ENCODE peak calls at places on chromosomes 7 and 10, in five cellular contexts. D is HepG2, Z is upper lobe of left lung, Y is K562, O is GM12878. B is an unnamed sample.

GRCh38 chr7:42858570-42858969 is 53.3 kb downstream of the C7orf25 start:
- ATAC-seq in Y (no peak), D (no peak), Z (no peak), O (no peak), B (no peak)

GRCh38 chr7:153522261-153522660 is 529.9 kb upstream of the DPP6 start:
- ATAC-seq in D (no peak), Y (no peak), O (no peak), Z (no peak), B (peak)

GRCh38 chr7:45663167-45663921 is 89.2 kb downstream of the ADCY1 start:
- ATAC-seq in O (peak), Y (peak), Z (peak), D (peak), B (peak)

GRCh38 chr7:4851459-4852422 is 10.1 kb downstream of the PAPOLB start:
- ATAC-seq in Y (peak), O (no peak), Z (no peak), D (no peak), B (no peak)

GRCh38 chr7:75944507-75944906 is 29.6 kb downstream of the POR start:
- ATAC-seq in Z (no peak), O (no peak), D (no peak), Y (no peak), B (no peak)

GRCh38 chr7:151512353-151512752 is 7.3 kb downstream of the RHEB start:
- ATAC-seq in Y (no peak), O (no peak), D (no peak), Z (no peak), B (peak)

GRCh38 chr7:157831143-157831900 is 494.5 kb downstream of the DNAJB6 start:
- ATAC-seq in D (no peak), O (no peak), Z (no peak), Y (no peak), B (no peak)

GRCh38 chr10:62155054-62155453 is 113.6 kb downstream of the RTKN2 start:
- ATAC-seq in D (no peak), O (no peak), Y (no peak), Z (no peak), B (no peak)

GRCh38 chr7:155731871-155732270 is 80.4 kb downstream of the SHH start:
- ATAC-seq in O (no peak), Z (no peak), D (no peak), Y (no peak), B (no peak)

GRCh38 chr7:156943091-156944041 is 6.1 kb upstream of the NOM1 start:
- ATAC-seq in Z (peak), Y (peak), D (peak), O (peak), B (peak)

GRCh38 chr10:77943086-77943901 is 16.7 kb upstream of the DLG5 start:
- ATAC-seq in Z (peak), D (peak), O (no peak), Y (peak), B (peak)

GRCh38 chr10:4234661-4235060 is 449.7 kb upstream of the KLF6 start:
- ATAC-seq in Y (peak), Z (no peak), O (no peak), D (no peak), B (no peak)

GRCh38 chr10:73768881-73769280 is 13.0 kb upstream of the CHCHD1 start:
- ATAC-seq in Y (no peak), D (no peak), Z (no peak), O (no peak), B (no peak)

GRCh38 chr7:12030116-12030515 is 181.0 kb upstream of the TMEM106B start:
- ATAC-seq in O (no peak), Y (no peak), D (no peak), Z (no peak), B (no peak)

GRCh38 chr10:87594864-87595263 is 64.8 kb upstream of the PAPSS2 start:
- ATAC-seq in Y (no peak), D (no peak), Z (no peak), O (no peak), B (no peak)

GRCh38 chr10:125602825-125603224 is 80.1 kb downstream of the TEX36 start:
- ATAC-seq in Y (no peak), O (no peak), D (no peak), Z (no peak), B (no peak)
- TF ChIP-seq EP300 in Y (no peak), O (no peak), D (no peak), Z (no peak), B (no peak)

DNA sequence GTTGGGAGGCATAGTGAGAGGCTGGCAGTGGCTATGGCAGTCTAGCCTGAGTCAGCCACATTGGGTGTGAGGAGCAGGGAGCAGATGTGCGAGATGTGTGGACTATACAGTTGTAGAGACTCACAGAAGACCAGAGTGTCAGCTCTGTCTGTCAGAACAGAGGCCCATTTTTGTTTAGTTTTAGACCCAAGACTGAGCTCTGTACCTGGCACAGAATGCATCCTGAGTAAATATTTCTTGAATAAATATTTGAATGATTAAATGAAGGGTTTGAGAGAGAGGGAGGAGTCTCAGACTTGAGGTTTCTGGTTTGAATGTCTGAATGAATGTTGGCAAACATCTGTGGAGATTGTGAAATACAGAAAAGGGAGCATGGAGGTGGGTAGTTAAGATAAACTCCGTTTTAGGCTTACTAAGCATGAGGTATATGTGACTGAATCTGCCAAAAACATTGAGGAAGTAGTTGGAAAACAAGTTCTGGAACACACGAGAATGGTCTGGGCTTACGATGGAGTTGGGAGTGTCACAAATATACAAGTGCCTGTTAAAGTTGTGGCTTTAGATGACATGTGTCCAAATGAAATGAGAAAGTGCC is 3.6 kb downstream of the SEC23IP start:
- ATAC-seq in Y (no peak), D (peak), Z (peak), O (no peak), B (peak)
- TF ChIP-seq POLR2AphosphoS5 in Y (no peak), D (no peak), Z (no peak), O (no peak), B (peak)

DNA sequence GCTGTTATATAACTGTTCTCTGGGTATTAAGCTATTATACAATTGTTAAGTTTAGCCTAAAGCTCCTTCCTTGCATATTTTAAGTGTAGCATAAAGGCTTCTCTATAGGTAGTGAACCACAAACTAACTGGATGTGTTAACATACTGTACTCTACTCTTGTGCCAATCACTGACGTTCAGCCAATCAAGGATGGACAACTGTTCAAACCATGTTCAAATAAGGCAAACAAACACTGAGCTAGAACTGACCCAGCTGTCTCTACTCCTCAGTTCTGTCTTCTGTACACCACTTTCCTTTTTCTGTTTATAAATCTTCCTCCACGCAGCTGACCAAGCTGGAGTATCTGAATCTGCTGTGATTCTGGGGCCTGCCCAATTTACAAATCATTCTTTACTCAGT is 188.7 kb upstream of the MBL2 start:
- ATAC-seq in D (peak), Y (no peak), Z (no peak), O (no peak), B (no peak)
- TF ChIP-seq EP300 in D (no peak), Y (no peak), Z (no peak), O (no peak), B (no peak)

DNA sequence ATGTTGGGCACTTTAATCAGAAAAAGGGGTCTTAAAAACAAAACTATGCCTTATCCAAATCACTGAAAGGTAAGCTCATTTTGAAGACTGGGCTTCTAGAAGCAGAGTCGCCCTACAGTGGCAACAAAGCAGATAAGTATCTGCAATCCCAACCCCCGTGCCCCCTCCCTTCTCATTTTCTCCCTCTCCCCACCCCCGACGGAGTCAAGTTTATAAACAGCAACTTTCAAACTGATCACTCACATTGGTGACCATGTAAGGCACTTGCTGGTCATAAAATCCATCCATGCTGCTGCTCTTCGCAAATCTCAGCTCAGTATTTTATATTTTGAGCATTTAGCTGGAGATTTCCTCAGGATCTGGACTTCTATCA is 715 bp downstream of the ETV1 start:
- ATAC-seq in O (no peak), D (no peak), Y (peak), Z (no peak), B (no peak)
- TF ChIP-seq POLR2AphosphoS5 in O (no peak), D (no peak), Y (peak), Z (peak), B (no peak)

DNA sequence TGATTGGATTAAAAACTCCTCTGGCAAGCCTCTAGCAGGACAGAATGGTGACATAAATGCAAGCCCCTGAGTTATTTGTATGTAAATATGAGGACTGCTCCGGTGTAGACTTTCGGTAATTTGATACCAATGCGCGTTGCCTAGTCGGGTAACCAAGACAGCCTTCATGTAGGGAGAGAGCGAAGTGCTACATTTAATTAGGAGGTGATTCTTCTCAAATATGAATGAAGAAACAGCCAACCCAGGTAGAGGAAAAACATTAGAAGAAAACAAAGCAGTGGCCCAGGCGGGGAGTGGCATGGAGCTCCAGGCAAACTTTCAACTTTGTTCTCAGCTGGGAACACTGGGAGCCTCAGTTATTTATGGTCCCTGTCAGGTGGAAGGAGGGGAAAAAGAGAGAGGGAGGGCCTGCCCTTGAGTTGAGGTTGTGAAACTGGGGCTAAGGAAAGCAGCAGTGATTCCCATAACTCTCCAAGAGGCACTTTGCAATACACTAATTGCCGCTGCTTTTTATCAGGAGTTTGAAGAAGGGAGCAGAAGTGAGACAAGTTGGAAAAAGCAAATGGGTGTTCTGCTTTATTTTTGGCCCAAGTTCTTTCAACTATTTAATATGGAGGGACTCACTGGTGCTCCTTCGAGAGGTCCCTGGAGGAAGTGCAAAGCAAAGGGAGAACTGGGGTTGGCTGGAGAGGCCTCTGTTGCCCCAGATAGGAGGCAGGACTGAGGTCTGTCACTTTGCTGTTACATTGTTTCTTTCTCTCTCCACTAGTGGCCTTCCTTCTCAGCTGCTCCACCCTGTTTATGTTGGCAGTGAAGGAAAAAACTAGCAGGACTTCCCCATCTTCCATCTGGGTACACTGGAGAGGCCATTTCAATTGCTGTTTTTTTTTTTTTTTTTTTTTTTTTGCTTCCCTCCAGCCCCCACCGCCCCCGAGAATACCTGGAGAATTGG is 234.6 kb upstream of the CCDC6 start:
- ATAC-seq in Y (peak), D (peak), O (peak), Z (no peak), B (no peak)
- TF ChIP-seq EP300 in Y (no peak), D (no peak), O (no peak), Z (no peak), B (no peak)

GRCh38 chr7:2209961-2210323 is 22.8 kb downstream of the MAD1L1 start:
- ATAC-seq in O (peak), Z (no peak), Y (no peak), D (no peak), B (no peak)
- TF ChIP-seq POLR2AphosphoS5 in O (no peak), Z (no peak), Y (no peak), D (no peak), B (no peak)

GRCh38 chr7:70710651-70711050 is 421.3 kb upstream of the GALNT17 start:
- ATAC-seq in Y (no peak), O (no peak), D (no peak), Z (no peak), B (no peak)
- TF ChIP-seq EP300 in Y (no peak), O (no peak), D (no peak), Z (no peak), B (no peak)